ENCODE peak calls at places on chromosomes 7 and 10, in ten cellular contexts. Q is substantia nigra, H is fibroblast of pulmonary artery, V is GOT3, A is left ventricle myocardium superior, P is adipocyte, Y is A172, J is H4, N is retina, Z is HTR-8/SVneo. B is an unnamed sample.

GRCh38 chr7:135076882-135077281 is 71.0 kb upstream of the TMEM140 start:
- DNase-seq in Q (no peak), H (no peak), V (no peak), A (no peak), P (no peak), Y (no peak), J (no peak), N (no peak), Z (no peak), B (no peak)

GRCh38 chr10:127195041-127195506 is 1.3 kb downstream of the INSYN2A start:
- DNase-seq in Q (no peak), H (no peak), V (no peak), A (no peak), P (peak), Y (no peak), J (no peak), N (peak), Z (no peak), B (no peak)

GRCh38 chr7:70143089-70144044 is 545.1 kb downstream of the AUTS2 start:
- DNase-seq in Q (no peak), H (no peak), V (no peak), A (no peak), P (no peak), Y (peak), J (peak), N (peak), Z (no peak), B (no peak)

GRCh38 chr7:106611911-106612310 is 49.0 kb downstream of the CCDC71L start:
- DNase-seq in Q (no peak), H (no peak), V (no peak), A (no peak), P (no peak), Y (no peak), J (no peak), N (no peak), Z (no peak), B (no peak)

GRCh38 chr7:5396542-5396941 is 27.1 kb downstream of the TNRC18 start:
- DNase-seq in Q (no peak), H (no peak), V (no peak), A (no peak), P (no peak), Y (no peak), J (peak), N (no peak), Z (no peak), B (no peak)

GRCh38 chr7:53311205-53311604 is 275.8 kb downstream of the POM121L12 start:
- DNase-seq in Q (no peak), H (no peak), V (no peak), A (no peak), P (no peak), Y (no peak), J (no peak), N (no peak), Z (no peak), B (no peak)

GRCh38 chr7:71601840-71602239 is 469.9 kb downstream of the GALNT17 start:
- DNase-seq in Q (no peak), H (no peak), V (no peak), A (no peak), P (no peak), Y (no peak), J (no peak), N (no peak), Z (no peak), B (no peak)

GRCh38 chr7:14833707-14834106 is 68.8 kb downstream of the DGKB start:
- DNase-seq in Q (no peak), H (no peak), V (no peak), A (no peak), P (peak), Y (no peak), J (no peak), N (no peak), Z (no peak), B (no peak)

GRCh38 chr10:71969929-71970328 is 5.7 kb downstream of the CHST3 start:
- DNase-seq in Q (no peak), H (no peak), V (no peak), A (no peak), P (no peak), Y (no peak), J (no peak), N (no peak), Z (no peak), B (no peak)

GRCh38 chr10:44862917-44863316 is 48.2 kb upstream of the TMEM72 start:
- DNase-seq in Q (no peak), H (no peak), V (no peak), A (no peak), P (no peak), Y (no peak), J (no peak), N (no peak), Z (no peak), B (no peak)

GRCh38 chr7:150357277-150357676 is 11.3 kb upstream of the REPIN1 start:
- DNase-seq in Q (no peak), H (no peak), V (no peak), A (no peak), P (no peak), Y (peak), J (no peak), N (no peak), Z (no peak), B (no peak)

GRCh38 chr10:15310776-15311175 is 60.3 kb downstream of the FAM171A1 start:
- DNase-seq in Q (no peak), H (no peak), V (no peak), A (no peak), P (no peak), Y (no peak), J (no peak), N (no peak), Z (no peak), B (no peak)

GRCh38 chr7:50851891-50852290 is 69.2 kb upstream of the GRB10 start:
- DNase-seq in Q (no peak), H (no peak), V (no peak), A (no peak), P (no peak), Y (no peak), J (no peak), N (no peak), Z (no peak), B (no peak)

B was measured in foreskin melanocyte.